ENCODE peak calls at places on chromosomes 12 and 14, in eight cellular contexts. Q is right lobe of liver, F is transverse colon, C is ovary, L is thyroid gland, J is adrenal gland, M is stomach, T is body of pancreas. B is an unnamed sample.

GRCh38 chr14:28652782-28653181 is 113.8 kb upstream of the FOXG1 start:
- DNase-seq in Q (no peak), F (no peak), C (no peak), L (no peak), J (no peak), M (no peak), T (no peak), B (no peak)

GRCh38 chr12:103333676-103334075 is 162.1 kb downstream of the C12orf42 start:
- DNase-seq in Q (no peak), F (no peak), C (no peak), L (no peak), J (no peak), M (no peak), T (no peak), B (no peak)

GRCh38 chr12:87866602-87867292 is 162.5 kb downstream of the C12orf50 start:
- DNase-seq in Q (no peak), F (no peak), C (no peak), L (no peak), J (no peak), M (no peak), T (no peak), B (no peak)

GRCh38 chr12:68978678-68979077 is 45.7 kb upstream of the CPM start:
- DNase-seq in Q (no peak), F (no peak), C (no peak), L (no peak), J (no peak), M (no peak), T (no peak), B (no peak)

GRCh38 chr14:35879654-35880249 is 53.6 kb downstream of the BRMS1L start:
- DNase-seq in Q (no peak), F (no peak), C (no peak), L (no peak), J (no peak), M (no peak), T (no peak), B (no peak)

GRCh38 chr14:69252851-69253250 is 7.1 kb upstream of the GALNT16 start:
- DNase-seq in Q (no peak), F (no peak), C (no peak), L (no peak), J (no peak), M (no peak), T (no peak), B (no peak)

GRCh38 chr14:32397871-32398640 is 69.0 kb downstream of the AKAP6 start:
- DNase-seq in Q (no peak), F (no peak), C (no peak), L (no peak), J (no peak), M (no peak), T (no peak), B (peak)

GRCh38 chr14:25406818-25407217 is 356.9 kb upstream of the STXBP6 start:
- DNase-seq in Q (no peak), F (peak), C (no peak), L (peak), J (peak), M (no peak), T (peak), B (no peak)

GRCh38 chr12:49358548-49359141 is 8.6 kb upstream of the SPATS2 start:
- DNase-seq in Q (no peak), F (peak), C (no peak), L (peak), J (no peak), M (peak), T (peak), B (no peak)

GRCh38 chr14:89359477-89360222 is 57.4 kb downstream of the FOXN3 start:
- DNase-seq in Q (no peak), F (no peak), C (peak), L (no peak), J (peak), M (no peak), T (no peak), B (no peak)

GRCh38 chr12:13982010-13982409 is 608 bp upstream of the GRIN2B start:
- DNase-seq in Q (no peak), F (peak), C (no peak), L (no peak), J (no peak), M (no peak), T (no peak), B (no peak)

GRCh38 chr12:16605666-16606116 is 271 bp downstream of the LMO3 start:
- DNase-seq in Q (no peak), F (no peak), C (no peak), L (peak), J (no peak), M (no peak), T (peak), B (no peak)

GRCh38 chr12:65832217-65832616 is 7.9 kb downstream of the HMGA2 start:
- DNase-seq in Q (no peak), F (no peak), C (no peak), L (no peak), J (no peak), M (no peak), T (no peak), B (no peak)

GRCh38 chr12:112762753-112763152 is 28.8 kb upstream of the RPH3A start:
- DNase-seq in Q (no peak), F (no peak), C (no peak), L (no peak), J (no peak), M (no peak), T (no peak), B (no peak)

GRCh38 chr14:58914271-58914855 is 274.1 kb upstream of the DAAM1 start:
- DNase-seq in Q (no peak), F (no peak), C (no peak), L (no peak), J (no peak), M (no peak), T (no peak), B (no peak)

DNA sequence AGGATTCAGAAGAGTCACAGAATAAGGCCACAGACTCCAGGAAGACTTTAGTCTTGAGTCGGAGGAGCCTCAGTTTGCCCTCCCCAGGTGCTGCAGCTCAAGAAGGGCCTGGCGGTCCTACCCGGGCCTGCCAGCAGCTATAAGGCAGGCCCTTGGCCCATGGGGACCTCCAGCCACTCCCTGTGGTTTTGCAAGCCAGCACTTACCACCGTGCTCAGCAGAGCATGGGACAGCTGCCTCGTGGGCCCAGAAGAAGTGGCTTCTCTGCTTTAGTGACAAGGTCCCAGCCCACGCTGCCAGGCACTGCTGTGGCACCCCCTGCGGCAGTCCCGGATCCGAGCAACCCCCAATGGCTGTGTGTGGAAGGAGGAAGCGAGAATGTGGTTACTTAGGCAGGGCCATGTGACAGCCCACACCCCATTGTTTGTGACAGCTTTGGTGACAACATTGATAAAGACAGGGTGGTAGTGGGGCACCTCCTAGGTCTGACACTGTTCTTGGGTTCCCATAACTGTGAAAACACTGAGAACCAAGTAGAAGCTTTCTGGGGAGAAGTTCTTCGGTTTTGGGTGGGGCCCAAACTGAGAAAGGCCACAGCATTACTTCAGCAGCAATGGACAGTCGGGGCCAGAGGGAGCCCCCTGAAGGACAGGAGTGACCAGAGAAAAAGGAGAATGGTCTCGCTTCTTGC is at the start of gene SELPLG:
- DNase-seq in Q (peak), F (peak), C (no peak), L (peak), J (peak), M (peak), T (peak), B (no peak)
- TF ChIP-seq POLR2A in Q (peak), F (peak), C (no peak), L (no peak), J (no peak), M (no peak), T (peak), B (no peak)

GRCh38 chr14:99730876-99731351 is 46.8 kb downstream of the CYP46A1 start:
- DNase-seq in Q (peak), F (no peak), C (peak), L (peak), J (no peak), M (no peak), T (no peak), B (no peak)
- H3K4me3 ChIP-seq in Q (no peak), F (no peak), C (no peak), L (no peak), J (no peak), M (no peak), T (no peak), B (no peak)

GRCh38 chr12:132487311-132487741 is 2.6 kb upstream of the FBRSL1 start:
- DNase-seq in Q (peak), F (no peak), C (peak), L (no peak), J (no peak), M (no peak), T (no peak), B (no peak)

GRCh38 chr12:132486576-132486975 is 3.4 kb upstream of the FBRSL1 start:
- DNase-seq in Q (peak), F (no peak), C (peak), L (no peak), J (no peak), M (no peak), T (no peak), B (no peak)

GRCh38 chr12:132489078-132489601 is 811 bp upstream of the FBRSL1 start:
- DNase-seq in Q (peak), F (peak), C (peak), L (peak), J (no peak), M (peak), T (no peak), B (no peak)

GRCh38 chr12:132489602-132490239 is at the start of gene FBRSL1:
- DNase-seq in Q (peak), F (peak), C (peak), L (peak), J (peak), M (peak), T (peak), B (peak)

GRCh38 chr12:132488127-132489077 is 1.5 kb upstream of the FBRSL1 start:
- DNase-seq in Q (peak), F (peak), C (peak), L (no peak), J (no peak), M (no peak), T (no peak), B (no peak)
- TF ChIP-seq POLR2A in Q (no peak), F (no peak), C (no peak), L (no peak), J (no peak), M (no peak), T (no peak), B (no peak)

GRCh38 chr12:123765504-123766035 is 3.5 kb downstream of the DNAH10 start:
- DNase-seq in Q (no peak), F (no peak), C (no peak), L (no peak), J (no peak), M (no peak), T (no peak), B (no peak)

GRCh38 chr12:123762715-123763052 is 583 bp downstream of the DNAH10 start:
- DNase-seq in Q (no peak), F (no peak), C (no peak), L (no peak), J (no peak), M (no peak), T (no peak), B (no peak)

GRCh38 chr12:123764109-123764508 is 2.0 kb downstream of the DNAH10 start:
- DNase-seq in Q (no peak), F (no peak), C (no peak), L (no peak), J (no peak), M (no peak), T (no peak), B (no peak)

GRCh38 chr12:123761841-123762714 is at the start of gene DNAH10:
- DNase-seq in Q (peak), F (peak), C (no peak), L (peak), J (no peak), M (no peak), T (no peak), B (no peak)

DNA sequence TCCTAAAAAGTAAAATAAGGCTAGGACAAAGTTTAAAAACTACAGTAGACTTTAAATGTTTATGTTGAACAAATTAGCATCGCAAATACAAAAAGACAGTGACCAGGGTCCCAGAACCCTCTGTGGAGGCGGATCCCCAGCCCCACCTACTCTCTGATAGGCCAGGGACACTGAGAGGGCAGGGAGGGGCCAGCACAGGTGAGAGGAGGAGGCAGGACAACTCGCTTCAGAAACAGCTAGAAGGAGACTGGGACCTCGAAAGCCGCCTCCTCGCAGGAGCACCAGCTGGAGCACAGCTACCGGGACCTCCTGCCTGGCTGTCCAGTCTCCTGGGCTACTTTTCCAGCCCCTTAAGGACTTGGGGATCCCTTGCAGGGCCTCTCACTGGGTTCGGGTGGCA is 992 bp downstream of the DNAH10 start:
- DNase-seq in Q (no peak), F (peak), C (no peak), L (peak), J (no peak), M (no peak), T (peak), B (no peak)
- H3K4me3 ChIP-seq in Q (no peak), F (peak), C (no peak), L (no peak), J (no peak), M (no peak), T (no peak), B (no peak)

DNA sequence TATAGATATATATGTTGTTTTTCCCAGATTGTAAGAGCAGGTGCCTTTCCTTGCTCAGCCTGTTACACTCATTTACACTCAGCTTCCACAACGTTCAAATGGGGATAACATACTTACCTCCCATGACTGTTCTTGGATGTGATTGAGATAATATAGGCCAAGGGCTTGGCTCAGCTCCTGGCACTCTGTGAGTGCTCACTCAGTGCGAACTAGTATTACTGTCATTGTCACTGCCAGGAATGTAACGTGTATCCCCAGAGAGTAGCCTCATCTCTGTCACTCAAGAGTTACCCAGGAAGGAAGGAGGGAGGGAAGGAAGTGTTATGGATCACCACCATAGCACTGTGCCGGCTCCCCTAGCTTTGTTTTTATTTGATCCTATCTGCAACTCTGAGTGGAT is 307.9 kb downstream of the PDZRN4 start:
- DNase-seq in Q (no peak), F (no peak), C (no peak), L (no peak), J (no peak), M (no peak), T (no peak), B (no peak)
- TF ChIP-seq POLR2A in Q (no peak), F (no peak), C (no peak), L (no peak), J (no peak), M (no peak), T (no peak), B (no peak)

DNA sequence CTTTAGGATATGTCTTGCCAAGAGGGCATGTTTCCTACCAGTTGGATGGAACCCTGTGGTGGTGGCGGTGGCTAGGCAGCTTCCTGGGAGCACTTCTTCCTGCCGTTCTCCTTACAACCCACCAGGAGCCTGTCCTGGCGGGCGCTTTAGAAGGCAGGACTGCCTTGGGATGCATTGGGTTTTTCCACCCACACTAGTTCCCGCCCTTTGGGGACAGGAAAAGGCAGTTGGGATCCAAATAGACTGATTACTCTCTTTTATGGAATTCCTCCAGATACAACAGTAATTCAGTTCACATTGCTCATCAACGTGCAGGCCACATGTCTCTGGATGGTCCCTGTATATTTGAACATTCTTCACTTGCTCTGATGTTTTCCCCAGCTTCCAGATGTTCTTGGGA is 305.7 kb upstream of the SSTR1 start:
- DNase-seq in Q (no peak), F (no peak), C (no peak), L (no peak), J (no peak), M (no peak), T (no peak), B (no peak)
- H3K4me3 ChIP-seq in Q (no peak), F (no peak), C (no peak), L (no peak), J (no peak), M (no peak), T (no peak), B (no peak)

GRCh38 chr12:108560321-108560721 is 652 bp downstream of the SART3 start:
- DNase-seq in Q (no peak), F (no peak), C (no peak), L (no peak), J (no peak), M (no peak), T (no peak), B (no peak)

GRCh38 chr12:108561852-108562347 is 496 bp upstream of the ISCU start:
- DNase-seq in Q (no peak), F (no peak), C (no peak), L (no peak), J (no peak), M (no peak), T (no peak), B (no peak)

GRCh38 chr12:108562348-108563134 is at the start of gene ISCU:
- DNase-seq in Q (peak), F (peak), C (peak), L (peak), J (peak), M (peak), T (peak), B (peak)

GRCh38 chr12:108559748-108560147 is 1.2 kb downstream of the SART3 start:
- DNase-seq in Q (no peak), F (no peak), C (no peak), L (no peak), J (no peak), M (no peak), T (no peak), B (no peak)

DNA sequence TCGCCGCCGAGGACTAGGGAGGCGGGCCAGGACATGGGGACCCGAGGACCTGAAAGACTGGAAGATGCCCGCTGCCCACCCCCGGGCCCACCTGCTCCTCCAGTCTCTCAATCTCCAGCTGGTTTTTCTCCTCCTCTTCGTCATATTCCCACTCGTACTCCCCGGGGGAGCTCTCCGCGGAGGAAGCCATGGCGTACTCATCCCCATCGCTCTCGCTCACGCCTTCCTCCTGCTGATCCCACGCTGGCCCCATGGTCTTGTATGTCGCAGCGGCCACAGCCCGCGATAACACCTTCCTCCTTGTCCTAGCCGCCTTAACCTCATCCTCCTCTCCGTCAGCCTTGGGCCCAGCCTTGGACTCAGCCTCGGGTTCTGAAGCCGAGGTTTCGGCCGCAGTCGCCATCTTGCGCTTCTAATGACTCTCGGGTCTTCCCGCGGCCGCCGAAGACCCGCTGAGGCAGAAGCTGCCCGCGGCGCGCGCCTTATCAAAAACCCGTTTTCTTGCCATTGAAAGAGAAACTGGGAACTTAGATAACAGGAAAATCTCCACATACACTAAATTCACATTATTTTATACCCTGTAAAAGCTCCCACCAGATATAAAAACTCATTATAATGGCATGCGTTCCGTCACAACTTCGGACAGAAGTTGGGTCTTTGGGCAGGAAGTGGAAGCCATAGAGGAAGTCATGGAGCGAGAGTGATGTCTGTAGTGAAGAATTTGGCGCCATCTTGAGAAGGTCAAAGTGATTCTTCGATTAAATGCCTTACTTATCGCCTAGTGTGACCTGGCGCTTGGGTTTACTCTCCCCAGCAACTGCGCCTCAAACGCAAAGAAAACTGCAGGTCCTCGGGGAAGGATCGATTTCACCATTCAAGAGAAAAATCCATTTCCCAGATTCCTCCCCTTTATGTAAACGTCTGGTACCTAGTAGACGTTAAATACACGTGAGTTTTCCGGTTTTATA is at the start of gene SART3:
- DNase-seq in Q (peak), F (peak), C (peak), L (peak), J (peak), M (peak), T (peak), B (peak)
- TF ChIP-seq POLR2A in Q (peak), F (peak), C (peak), L (no peak), J (peak), M (no peak), T (peak), B (peak)

B was measured in prostate gland.